ENCODE peak calls at places on chromosomes 12 and 14, in eight cellular contexts. F, K, J, O, H, R, E and A are unnamed samples.

GRCh38 chr14:57508756-57509155 is 15.1 kb upstream of the CCDC198 start:
- DNase-seq in J (no peak), R (no peak), K (no peak), E (no peak), O (no peak), F (no peak), H (no peak), A (no peak)

GRCh38 chr14:64584185-64584584 is 34.4 kb downstream of the PPP1R36 start:
- DNase-seq in O (no peak), E (no peak), R (no peak), H (no peak), F (no peak), K (no peak), J (no peak), A (no peak)

GRCh38 chr14:95597784-95598204 is 62.9 kb downstream of the GLRX5 start:
- DNase-seq in E (peak; percentile 43), K (no peak), H (no peak), J (peak; percentile 9), F (no peak), O (peak; percentile 57), R (peak; percentile 78), A (no peak)

GRCh38 chr14:49218436-49219092 is 367.6 kb downstream of the RPS29 start:
- DNase-seq in F (peak; percentile 16), J (peak; percentile 76), E (no peak), H (no peak), O (no peak), R (no peak), K (peak; percentile 42), A (no peak)

GRCh38 chr12:69189378-69189978 is 49.9 kb upstream of the CPSF6 start:
- DNase-seq in J (no peak), H (no peak), F (peak; percentile 10), K (no peak), E (no peak), R (no peak), O (no peak), A (no peak)

GRCh38 chr12:122276242-122276641 is 9.9 kb upstream of the VPS33A start:
- DNase-seq in J (no peak), O (no peak), H (no peak), K (no peak), F (no peak), E (no peak), R (no peak), A (no peak)

GRCh38 chr12:14394317-14395058 is 29.0 kb downstream of the ATF7IP start:
- DNase-seq in R (peak; percentile 44), J (peak; percentile 89), E (peak; percentile 84), K (peak; percentile 92), H (peak; percentile 93), F (peak; percentile 53), O (peak; percentile 63), A (peak; percentile 27)

GRCh38 chr12:97875064-97875463 is 412.5 kb downstream of the RMST start:
- DNase-seq in K (no peak), E (no peak), J (no peak), O (no peak), F (no peak), H (no peak), R (no peak), A (no peak)

GRCh38 chr12:114414866-114415524 is 9.1 kb upstream of the TBX5 start:
- DNase-seq in R (no peak), O (no peak), E (peak; percentile 68), J (peak; percentile 39), F (no peak), H (no peak), K (no peak), A (no peak)

GRCh38 chr12:91211869-91212268 is 29.3 kb upstream of the DCN start:
- DNase-seq in J (no peak), R (no peak), F (no peak), H (no peak), K (no peak), E (peak; percentile 43), O (no peak), A (no peak)

GRCh38 chr12:68445836-68446235 is 113.7 kb upstream of the MDM1 start:
- DNase-seq in H (no peak), R (no peak), F (no peak), K (peak; percentile 64), J (peak; percentile 61), E (peak; percentile 51), O (no peak), A (no peak)

GRCh38 chr14:105420141-105420975 is 731 bp downstream of the MTA1 start:
- DNase-seq in F (no peak), O (no peak), K (no peak), E (no peak), R (peak; percentile 76), J (no peak), H (peak; percentile 62), A (peak; percentile 42)

GRCh38 chr14:33210304-33210703 is 271.6 kb downstream of the NPAS3 start:
- DNase-seq in K (peak; percentile 42), O (peak; percentile 33), R (no peak), H (peak; percentile 60), E (peak; percentile 1), F (peak; percentile 42), J (peak; percentile 30), A (peak; percentile 35)

GRCh38 chr12:116303929-116304328 is 26.4 kb upstream of the MED13L start:
- DNase-seq in J (peak; percentile 54), H (no peak), K (no peak), F (no peak), R (no peak), O (no peak), E (peak; percentile 50), A (no peak)

DNA sequence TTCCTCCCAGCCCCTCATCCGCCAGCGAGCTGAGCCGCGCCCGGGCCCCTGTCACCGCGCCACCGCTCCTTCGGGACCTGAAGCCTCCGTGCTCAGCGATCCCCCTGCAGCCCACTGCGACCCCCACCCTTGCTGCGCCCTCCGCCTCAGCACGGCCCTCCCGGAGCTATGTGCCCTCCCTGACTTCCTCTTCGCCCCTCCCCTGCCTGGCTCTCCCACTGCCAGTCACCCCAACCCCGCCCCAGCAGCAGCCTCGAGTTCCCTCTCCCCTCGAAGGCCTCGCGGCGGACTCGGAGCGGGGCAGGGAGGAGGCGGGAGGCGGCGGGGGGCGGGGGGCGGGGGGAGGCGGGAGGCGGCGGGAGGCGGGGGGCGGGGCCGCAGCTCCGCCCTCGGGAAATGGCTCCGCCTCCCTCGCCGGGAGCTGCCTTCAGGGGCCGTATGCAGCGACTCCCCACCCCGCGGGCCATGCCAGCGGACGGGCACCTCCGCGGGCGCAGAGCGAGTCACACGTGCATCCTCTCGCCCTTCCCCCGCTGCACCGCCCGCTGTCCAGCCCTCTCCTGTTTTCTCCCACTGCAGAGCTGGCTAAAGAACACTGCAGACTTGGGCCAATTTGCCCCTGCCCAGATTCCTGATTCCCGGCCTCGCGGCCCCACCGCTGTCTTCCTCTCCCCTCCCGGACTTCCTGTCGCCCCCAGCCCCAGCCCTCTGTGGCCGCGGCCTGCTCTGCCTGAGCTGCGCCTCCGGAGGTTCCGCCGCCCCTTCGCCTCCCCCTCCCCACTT is 29.1 kb upstream of the ADIPOR2 start:
- DNase-seq in K (peak; percentile 93), O (peak; percentile 66), F (peak; percentile 80), E (peak; percentile 82), R (peak; percentile 93), H (peak; percentile 93), J (peak; percentile 87), A (peak; percentile 93)
- H3K9ac ChIP-seq in K (no peak overlapping the region), O (peak overlapping the region; percentile 86), F (peak overlapping the region; percentile 58), E (peak overlapping the region; percentile 37), R (no peak overlapping the region), H (peak overlapping the region; percentile 81), J (no peak overlapping the region), A (peak overlapping the region; percentile 50)

GRCh38 chr12:109607618-109608017 is 34.0 kb downstream of the MVK start:
- DNase-seq in O (no peak), R (no peak), E (no peak), F (no peak), J (no peak), H (no peak), K (no peak), A (no peak)

GRCh38 chr12:109608270-109608669 is 34.7 kb downstream of the MVK start:
- DNase-seq in R (no peak), J (no peak), F (no peak), H (no peak), O (no peak), E (no peak), K (no peak), A (no peak)

GRCh38 chr12:109605599-109606228 is 32.1 kb downstream of the MVK start:
- DNase-seq in O (no peak), J (no peak), H (no peak), E (no peak), R (peak; percentile 83), F (no peak), K (no peak), A (no peak)

GRCh38 chr12:109604902-109605536 is 31.4 kb downstream of the MVK start:
- DNase-seq in R (no peak), J (no peak), O (no peak), K (no peak), H (no peak), E (no peak), F (no peak), A (no peak)

GRCh38 chr12:109606261-109607028 is 32.9 kb downstream of the MVK start:
- DNase-seq in H (no peak), J (no peak), K (peak; percentile 11), R (peak; percentile 89), E (no peak), F (no peak), O (peak; percentile 95), A (no peak)
- H3K4me2 ChIP-seq in H (no peak overlapping the region), J (peak overlapping the region; percentile 44), K (peak overlapping the region; percentile 67), R (no peak overlapping the region), E (no peak overlapping the region), F (no peak overlapping the region), O (peak overlapping the region; percentile 65), A (no peak overlapping the region)

DNA sequence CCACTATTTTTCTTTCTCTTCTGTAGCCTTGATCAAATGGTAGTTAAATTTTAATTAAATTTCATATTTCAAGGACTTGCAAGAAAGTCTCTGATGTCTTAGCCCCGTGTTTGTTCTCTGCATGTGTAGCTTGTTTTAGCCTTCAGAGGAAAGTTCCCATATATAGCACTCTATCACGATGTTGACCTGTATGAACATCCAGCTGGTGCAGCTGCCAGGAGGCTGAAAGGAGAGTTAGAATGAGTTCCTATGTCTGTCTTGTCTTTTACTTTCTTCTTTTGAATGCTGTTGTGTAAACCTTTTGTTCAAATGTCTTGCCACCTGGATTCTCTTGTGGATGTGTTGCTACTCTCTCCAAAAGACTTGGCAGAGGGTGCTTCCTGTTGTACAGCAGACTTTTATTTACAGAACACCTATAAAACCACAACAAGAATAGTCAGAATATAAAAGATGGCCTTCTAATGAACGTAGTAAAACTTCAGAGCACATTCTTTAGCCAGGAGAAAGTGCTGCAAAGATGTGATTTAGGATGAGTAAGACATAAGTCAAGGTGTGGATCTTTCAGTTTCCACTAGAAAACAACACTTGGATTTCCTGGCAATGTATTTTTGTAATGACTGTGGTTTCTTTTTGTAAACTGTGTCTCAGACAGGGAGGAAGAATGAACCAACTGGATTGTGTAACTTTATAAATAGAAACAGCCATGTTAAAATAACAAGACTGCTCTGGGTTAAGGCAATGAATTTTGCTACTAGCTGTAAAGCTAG is 17.2 kb downstream of the NAV3 start:
- DNase-seq in K (peak; percentile 93), E (peak; percentile 82), J (peak; percentile 85), H (no peak), F (peak; percentile 91), R (no peak), O (no peak), A (no peak)
- H3K9ac ChIP-seq in K (peak overlapping the region; percentile 68), E (no peak overlapping the region), J (no peak overlapping the region), H (no peak overlapping the region), F (no peak overlapping the region), R (no peak overlapping the region), O (no peak overlapping the region), A (no peak overlapping the region)

GRCh38 chr12:47188576-47189441 is 109.0 kb upstream of the AMIGO2 start:
- DNase-seq in O (no peak), F (peak; percentile 36), K (peak; percentile 51), E (peak; percentile 84), R (no peak), H (no peak), J (peak; percentile 82), A (no peak)
- H3K4me2 ChIP-seq in O (no peak overlapping the region), F (no peak overlapping the region), K (no peak overlapping the region), E (peak overlapping the region; percentile 48), R (no peak overlapping the region), H (no peak overlapping the region), J (no peak overlapping the region), A (no peak overlapping the region)